ENCODE peak calls at places on chromosomes 5 and 9, in five cellular contexts. U is A549, V is coronary artery, Q is PC-3, K is fibroblast of the aortic adventitia. Z is an unnamed sample.

GRCh38 chr9:134660407-134660806 is 18.8 kb downstream of the COL5A1 start:
- DNase-seq in U (no peak), V (no peak), Q (peak), K (no peak), Z (peak)

GRCh38 chr9:76451234-76451633 is 7.7 kb upstream of the GCNT1 start:
- DNase-seq in U (no peak), V (no peak), Q (peak), K (peak), Z (no peak)

GRCh38 chr5:96015709-96016108 is 54.1 kb upstream of the ELL2 start:
- DNase-seq in U (no peak), V (no peak), Q (no peak), K (no peak), Z (no peak)

GRCh38 chr9:28770226-28770625 is 1196.9 kb upstream of the C9orf72 start:
- DNase-seq in U (no peak), V (no peak), Q (no peak), K (no peak), Z (no peak)

GRCh38 chr9:93586290-93587057 is 10.1 kb downstream of the PHF2 start:
- DNase-seq in U (no peak), V (peak), Q (no peak), K (no peak), Z (no peak)

GRCh38 chr9:93136011-93136440 is 2.0 kb upstream of the NINJ1 start:
- DNase-seq in U (no peak), V (no peak), Q (peak), K (no peak), Z (no peak)

GRCh38 chr9:75855509-75855908 is 35.0 kb upstream of the PCSK5 start:
- DNase-seq in U (no peak), V (no peak), Q (peak), K (peak), Z (no peak)

GRCh38 chr5:116237917-116238502 is 153.2 kb downstream of the COMMD10 start:
- DNase-seq in U (no peak), V (no peak), Q (peak), K (no peak), Z (no peak)

GRCh38 chr5:134370306-134370870 is 981 bp upstream of the UBE2B start:
- DNase-seq in U (no peak), V (no peak), Q (no peak), K (no peak), Z (no peak)

DNA sequence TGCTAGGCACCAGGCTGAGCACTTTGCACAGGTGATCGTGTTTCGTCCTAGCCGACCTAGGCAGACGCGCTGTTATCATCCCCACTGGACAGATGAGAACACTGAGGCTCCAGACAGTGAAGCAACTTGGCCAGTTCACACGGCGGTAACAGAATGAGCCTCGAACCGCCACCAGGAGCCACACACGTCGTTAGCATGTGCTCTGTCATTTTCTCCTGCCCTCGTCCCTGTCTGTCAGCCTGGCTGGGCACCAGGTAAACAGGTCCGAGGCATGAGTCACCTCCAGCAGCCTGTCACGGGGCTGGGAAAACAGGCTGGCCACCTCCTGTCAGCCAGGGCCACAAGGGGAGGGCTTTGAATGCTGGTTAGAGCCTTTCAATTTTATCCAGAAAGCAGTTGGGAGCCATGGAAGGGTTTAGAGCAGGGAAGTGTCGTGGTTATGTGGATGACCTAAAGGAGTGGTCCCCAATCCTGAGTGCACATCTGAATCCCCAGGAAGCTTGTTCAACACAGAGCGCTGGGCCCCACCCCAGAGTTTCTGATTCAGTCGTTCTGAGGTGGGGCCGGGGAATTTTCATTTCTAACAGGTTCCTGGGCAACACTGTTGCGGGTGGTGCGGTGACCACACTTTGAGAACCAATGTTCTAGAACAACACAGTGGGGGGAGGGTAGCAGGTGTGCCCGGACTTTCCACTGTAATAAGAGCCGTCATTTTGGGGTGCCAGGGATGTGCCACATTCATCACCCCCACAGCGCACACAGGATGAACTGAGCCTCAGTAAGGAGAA is 39.5 kb downstream of the DUSP1 start:
- DNase-seq in U (peak), V (no peak), Q (peak), K (no peak), Z (no peak)
- TF ChIP-seq CTCF in U (no peak), V (no peak), Q (no peak), K (no peak), Z (no peak)

GRCh38 chr9:113817171-113817570 is 58.9 kb upstream of the ZNF618 start:
- DNase-seq in U (no peak), V (no peak), Q (no peak), K (no peak), Z (no peak)
- TF ChIP-seq CTCF in U (no peak), V (no peak), Q (no peak), K (no peak), Z (no peak)

GRCh38 chr9:119284118-119284517 is 85.1 kb downstream of the BRINP1 start:
- DNase-seq in U (no peak), V (no peak), Q (no peak), K (no peak), Z (no peak)
- TF ChIP-seq CTCF in U (no peak), V (no peak), Q (no peak), K (no peak), Z (no peak)

GRCh38 chr5:176748073-176748966 is 62.0 kb upstream of the UNC5A start:
- DNase-seq in U (no peak), V (no peak), Q (peak), K (no peak), Z (no peak)
- TF ChIP-seq CTCF in U (no peak), V (no peak), Q (no peak), K (no peak), Z (no peak)

DNA sequence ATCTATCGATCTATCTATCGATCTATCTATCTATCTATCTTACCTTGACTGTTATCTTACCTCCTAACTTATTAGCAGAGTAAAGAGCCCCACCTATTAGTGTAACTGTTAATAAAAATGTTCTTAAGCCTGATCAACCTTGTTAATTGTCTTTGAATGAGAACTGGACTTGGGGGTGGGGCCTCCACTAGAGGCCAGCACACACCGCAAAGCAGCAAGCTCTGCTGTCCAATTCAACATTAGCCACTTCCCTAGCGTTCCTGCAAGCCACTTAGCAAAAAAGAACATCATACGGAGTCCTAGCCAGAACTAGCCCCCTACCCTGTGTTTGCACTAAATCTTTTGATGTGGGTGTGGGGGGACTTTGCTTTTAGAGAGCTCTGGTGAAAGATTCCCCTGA is 515.8 kb downstream of the KDM4C start:
- DNase-seq in U (no peak), V (no peak), Q (peak), K (peak), Z (no peak)
- TF ChIP-seq CTCF in U (peak), V (peak), Q (peak), K (peak), Z (no peak)

GRCh38 chr9:69158471-69158870 is 15.6 kb upstream of the TJP2 start:
- DNase-seq in U (no peak), V (no peak), Q (no peak), K (no peak), Z (no peak)

GRCh38 chr9:69155341-69156030 is 18.6 kb upstream of the TJP2 start:
- DNase-seq in U (no peak), V (no peak), Q (peak), K (no peak), Z (no peak)

GRCh38 chr9:69153707-69154521 is 20.2 kb upstream of the TJP2 start:
- DNase-seq in U (no peak), V (no peak), Q (no peak), K (no peak), Z (no peak)

DNA sequence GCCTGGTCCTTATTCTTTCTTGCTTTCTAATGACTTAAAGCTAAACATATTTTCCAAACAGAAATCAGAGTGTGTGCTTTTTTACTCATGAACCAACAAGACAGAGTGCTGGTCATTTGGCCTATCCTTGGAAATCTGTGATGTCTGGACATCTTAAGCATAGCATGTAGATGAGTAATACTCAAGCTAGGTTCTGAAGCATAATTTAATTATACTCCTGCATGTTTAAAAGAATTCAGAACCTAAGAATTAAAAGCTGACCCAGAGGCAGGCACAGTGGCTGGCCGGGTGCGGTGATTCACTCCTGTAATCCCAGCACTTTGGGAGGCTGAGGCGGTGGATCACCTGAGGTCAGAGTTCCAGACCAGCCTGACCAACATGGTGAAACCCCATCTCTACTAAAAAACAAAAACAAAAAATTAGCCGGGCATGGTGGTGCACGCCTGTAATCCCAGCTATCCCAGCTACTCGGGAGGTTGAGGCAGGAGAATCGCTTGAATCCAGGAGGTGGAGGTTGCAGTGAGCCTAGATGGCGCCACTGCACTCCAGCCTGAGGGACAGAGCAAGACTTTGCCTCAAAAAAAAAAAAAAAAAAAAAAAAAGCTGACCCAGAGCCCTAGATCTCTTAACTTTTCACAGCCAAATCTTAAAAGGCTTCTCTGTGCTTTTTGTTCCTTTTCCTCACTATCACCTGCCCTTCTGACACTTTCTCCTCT is 16.2 kb upstream of the TJP2 start:
- DNase-seq in U (no peak), V (no peak), Q (no peak), K (peak), Z (no peak)
- TF ChIP-seq CTCF in U (peak), V (no peak), Q (peak), K (peak), Z (peak)

GRCh38 chr5:102792705-102793104 is 37.6 kb downstream of the PAM start:
- DNase-seq in U (peak), V (no peak), Q (peak), K (no peak), Z (no peak)
- TF ChIP-seq CTCF in U (peak), V (no peak), Q (peak), K (peak), Z (peak)

DNA sequence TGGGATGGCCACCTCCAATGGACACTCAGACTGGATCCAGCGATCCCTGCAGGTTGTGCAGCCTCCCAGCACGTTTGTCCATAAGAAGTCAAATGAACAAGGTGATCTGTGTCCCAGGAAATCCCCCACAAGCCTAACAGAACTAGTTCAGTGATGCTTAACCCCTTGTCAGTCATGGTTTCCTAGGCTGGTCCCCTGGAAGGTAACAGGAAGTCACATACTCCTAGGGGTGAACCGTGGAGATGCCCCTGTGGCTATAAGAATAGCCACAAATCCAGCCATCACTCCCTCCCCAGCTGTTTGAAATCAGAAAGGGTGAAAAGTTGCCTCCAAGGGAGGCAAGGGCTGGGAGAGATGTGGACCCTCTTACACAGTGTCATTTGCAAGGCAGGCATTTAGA is 22.5 kb downstream of the PAX5 start:
- DNase-seq in U (no peak), V (no peak), Q (no peak), K (no peak), Z (no peak)
- TF ChIP-seq CTCF in U (no peak), V (no peak), Q (no peak), K (no peak), Z (no peak)

GRCh38 chr5:9787813-9788600 is 157.9 kb upstream of the TAS2R1 start:
- DNase-seq in U (no peak), V (no peak), Q (no peak), K (no peak), Z (no peak)
- TF ChIP-seq CTCF in U (no peak), V (no peak), Q (no peak), K (no peak), Z (no peak)

GRCh38 chr5:158895573-158895972 is 204.1 kb downstream of the EBF1 start:
- DNase-seq in U (no peak), V (no peak), Q (peak), K (peak), Z (no peak)
- TF ChIP-seq CTCF in U (no peak), V (no peak), Q (peak), K (peak), Z (no peak)

Z was measured in CD14-positive monocyte.